ENCODE peak calls at places on chromosomes 3 and 15, in eight cellular contexts. K is stimulated activated CD8-positive, alpha-beta memory T cell treated with anti-CD3 and anti-CD28 coated beads, Interleukin-15, amount 100 ng/mL, for 24 hours; O is hypothalamus; D is glomerular endothelial cell; T is astrocyte; Y is anterior cingulate cortex; F is frontal cortex; B is GF-D8. J is an unnamed sample.

GRCh38 chr3:42736081-42736480 is 33.5 kb upstream of the HHATL start:
- DNase-seq in F (no peak), T (no peak), D (no peak), B (no peak), K (no peak), O (no peak), Y (no peak), J (no peak)

GRCh38 chr15:54803987-54804386 is 392.8 kb downstream of the RSL24D1 start:
- DNase-seq in Y (no peak), K (no peak), D (no peak), B (no peak), O (no peak), T (no peak), F (no peak), J (no peak)

GRCh38 chr15:23954931-23955330 is 267.8 kb upstream of the NDN start:
- DNase-seq in F (no peak), O (no peak), B (no peak), D (no peak), Y (no peak), T (no peak), K (no peak), J (no peak)

GRCh38 chr3:144031938-144032337 is 60.3 kb downstream of the DIPK2A start:
- DNase-seq in Y (peak), D (no peak), T (peak), F (peak), O (peak), K (no peak), B (no peak), J (no peak)

GRCh38 chr3:37040231-37040630 is 46.9 kb downstream of the MLH1 start:
- DNase-seq in B (no peak), F (no peak), T (peak), O (no peak), K (no peak), Y (no peak), D (no peak), J (no peak)

GRCh38 chr3:66153961-66154923 is 66.6 kb upstream of the SLC25A26 start:
- DNase-seq in T (peak), K (no peak), Y (peak), D (no peak), F (no peak), O (no peak), B (no peak), J (no peak)

GRCh38 chr15:28140062-28140461 is 40.9 kb upstream of the OCA2 start:
- DNase-seq in B (no peak), D (no peak), O (no peak), Y (no peak), F (no peak), T (no peak), K (no peak), J (no peak)

GRCh38 chr3:105868450-105868744 is 415 bp downstream of the CBLB start:
- DNase-seq in D (no peak), F (no peak), K (no peak), O (no peak), T (peak), Y (peak), B (no peak), J (peak)

GRCh38 chr3:100400424-100400781 is 486 bp downstream of the TOMM70 start:
- DNase-seq in Y (no peak), F (no peak), O (no peak), T (no peak), D (no peak), K (peak), B (no peak), J (peak)